ENCODE peak calls at places on chromosome 6, in seven cellular contexts. T is breast epithelium, P is endodermal cell, Q is PC-3, K is fibroblast of lung, L is pancreas, U is Panc1. Z is an unnamed sample.

GRCh38 chr6:45843848-45844521 is 171.7 kb downstream of the CLIC5 start:
- DNase-seq in P (no peak), L (no peak), U (no peak), T (no peak), K (peak), Q (no peak), Z (no peak)

GRCh38 chr6:66970373-66970772 is 1263.3 kb upstream of the EYS start:
- DNase-seq in P (no peak), K (peak), U (no peak), T (no peak), Q (peak), L (no peak), Z (no peak)

GRCh38 chr6:29624520-29624961 is 8.4 kb downstream of the GABBR1 start:
- DNase-seq in U (no peak), K (no peak), L (no peak), Q (no peak), T (no peak), P (peak), Z (no peak)

GRCh38 chr6:157868835-157869234 is 45.8 kb downstream of the SNX9 start:
- DNase-seq in U (no peak), K (no peak), Q (no peak), L (no peak), T (no peak), P (no peak), Z (no peak)

GRCh38 chr6:156013155-156013554 is 557.5 kb upstream of the NOX3 start:
- DNase-seq in U (no peak), T (no peak), L (no peak), P (no peak), Q (no peak), K (no peak), Z (no peak)

GRCh38 chr6:14618759-14619418 is 501.3 kb downstream of the CD83 start:
- DNase-seq in P (no peak), L (no peak), Q (no peak), K (no peak), T (no peak), U (no peak), Z (no peak)

GRCh38 chr6:21228411-21228810 is 365.1 kb upstream of the SOX4 start:
- DNase-seq in U (no peak), P (no peak), Q (peak), L (no peak), T (no peak), K (no peak), Z (no peak)

GRCh38 chr6:20773822-20774221 is 239.6 kb downstream of the CDKAL1 start:
- DNase-seq in K (no peak), T (no peak), U (no peak), L (no peak), P (no peak), Q (no peak), Z (no peak)

GRCh38 chr6:157056275-157056674 is 267.0 kb downstream of the TMEM242 start:
- DNase-seq in T (no peak), Q (no peak), L (no peak), P (no peak), U (no peak), K (no peak), Z (no peak)

GRCh38 chr6:15518878-15519277 is 143.9 kb downstream of the DTNBP1 start:
- DNase-seq in P (no peak), L (no peak), K (no peak), U (no peak), Q (no peak), T (no peak), Z (no peak)

GRCh38 chr6:71419954-71420692 is 131.5 kb downstream of the OGFRL1 start:
- DNase-seq in P (no peak), L (peak), K (peak), U (no peak), T (peak), Q (peak), Z (peak)

GRCh38 chr6:130138909-130139242 is 83.9 kb downstream of the SAMD3 start:
- DNase-seq in K (no peak), Q (no peak), T (no peak), P (no peak), L (no peak), U (no peak), Z (no peak)

GRCh38 chr6:36780517-36781210 is 58.6 kb downstream of the CPNE5 start:
- DNase-seq in L (peak), Q (no peak), U (no peak), T (no peak), P (no peak), K (no peak), Z (no peak)

GRCh38 chr6:146914563-146915483 is 289.4 kb upstream of the STXBP5 start:
- DNase-seq in P (no peak), L (no peak), U (peak), K (peak), T (no peak), Q (peak), Z (no peak)

DNA sequence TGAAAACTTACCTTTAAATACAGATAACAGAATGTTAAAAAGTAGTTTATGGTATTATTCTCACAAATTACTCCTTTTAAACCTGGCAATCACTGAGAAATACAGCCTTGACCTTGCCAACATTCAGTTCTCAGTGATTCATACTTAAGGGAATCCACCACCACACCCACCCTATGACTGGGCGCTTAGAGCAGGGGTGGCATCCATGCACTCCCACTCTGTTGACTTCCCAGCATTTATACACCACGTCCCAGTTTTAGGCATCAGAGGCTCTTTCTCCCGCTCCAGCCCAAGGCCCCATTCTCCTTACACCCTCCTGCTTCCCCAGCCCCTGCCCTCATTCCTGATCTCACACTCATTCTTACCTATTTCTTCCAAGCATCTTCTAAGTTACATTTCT is 16.3 kb downstream of the TRAF3IP2 start:
- DNase-seq in T (no peak), U (peak), K (peak), L (no peak), Q (peak), P (no peak), Z (no peak)
- H3K27ac ChIP-seq in T (peak), U (peak), K (peak), L (no peak), Q (peak), P (no peak), Z (no peak)

DNA sequence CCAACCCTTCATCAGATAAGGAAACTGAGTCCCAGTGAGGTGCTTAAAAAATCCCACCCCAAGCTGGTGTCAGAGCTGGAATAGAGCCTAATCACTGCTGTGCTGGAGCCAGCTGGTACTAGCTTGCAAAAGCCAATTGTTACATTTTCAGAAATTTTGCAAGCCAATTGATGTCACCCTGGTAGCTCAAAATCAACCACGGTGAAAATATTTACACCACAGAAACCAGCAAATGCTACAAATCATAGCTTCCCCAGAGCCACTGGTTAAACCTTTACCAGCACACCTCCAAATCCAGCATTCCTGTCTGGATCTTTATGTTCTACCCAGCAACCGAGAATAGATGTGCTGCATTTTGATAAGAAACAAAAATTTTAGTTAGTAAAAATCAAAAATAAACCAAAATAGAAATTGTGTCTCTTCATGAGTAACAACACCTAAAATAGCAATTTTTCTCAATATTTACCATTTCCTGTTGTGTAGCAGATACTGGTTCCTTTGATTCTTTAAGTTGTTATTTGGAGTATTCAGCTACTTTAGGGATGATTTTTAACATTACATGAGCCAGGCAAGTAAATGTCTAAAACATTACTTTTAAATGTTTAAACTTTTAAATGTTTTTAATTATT is 7.2 kb upstream of the LCA5 start:
- DNase-seq in T (no peak), U (no peak), Q (no peak), L (no peak), P (no peak), K (peak), Z (no peak)
- H3K27ac ChIP-seq in T (peak), U (peak), Q (peak), L (peak), P (no peak), K (peak), Z (peak)

DNA sequence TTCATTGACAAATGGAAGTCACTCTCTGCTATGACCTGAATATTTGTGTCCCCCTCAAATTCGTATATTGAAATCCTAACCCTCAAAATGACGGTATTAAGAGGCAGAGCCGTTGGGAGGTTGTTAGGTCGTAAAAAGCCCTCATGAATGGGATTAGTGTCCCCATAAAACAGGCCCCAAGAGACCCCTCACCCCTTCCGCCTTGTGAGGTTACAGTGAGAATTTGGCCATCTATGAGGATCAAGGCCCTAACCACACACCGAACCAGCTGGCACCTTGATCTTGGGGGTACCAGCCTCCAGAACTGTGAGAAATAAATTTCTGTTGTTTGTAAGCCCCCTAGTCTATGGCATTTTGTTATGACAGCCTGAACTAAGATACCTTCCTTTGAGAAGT is 52.5 kb upstream of the SLC22A16 start:
- DNase-seq in Q (no peak), U (no peak), P (no peak), K (no peak), L (no peak), T (no peak), Z (no peak)
- H3K27ac ChIP-seq in Q (peak), U (peak), P (no peak), K (peak), L (no peak), T (peak), Z (no peak)

DNA sequence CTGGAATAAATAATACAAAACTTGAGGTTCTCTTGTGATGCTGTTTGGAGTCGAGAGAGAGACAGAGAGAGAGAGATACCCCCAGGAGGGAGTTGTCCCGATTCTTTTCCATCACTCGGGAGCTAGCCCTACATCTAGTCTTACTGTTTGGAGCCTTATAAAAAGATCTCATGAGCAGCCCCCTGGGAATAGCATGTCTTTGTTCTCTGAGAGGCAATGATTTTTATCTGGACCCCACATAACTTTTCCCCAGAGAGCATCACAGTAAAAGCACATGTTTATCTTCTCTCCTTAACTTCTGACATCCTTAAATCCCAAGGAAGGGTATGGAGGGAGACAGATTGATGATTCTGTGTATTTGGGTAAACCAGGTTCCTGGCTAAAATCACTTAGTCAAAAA is 20.9 kb upstream of the HLA-DOA start:
- DNase-seq in K (no peak), Q (no peak), P (no peak), U (no peak), T (no peak), L (no peak), Z (no peak)
- H3K27ac ChIP-seq in K (no peak), Q (no peak), P (no peak), U (no peak), T (no peak), L (peak), Z (no peak)